ENCODE peak calls at places on chromosomes 13 and 19, in four cellular contexts. T is stomach, H is fibroblast of pulmonary artery, C is A673. B is an unnamed sample.

GRCh38 chr13:46552888-46553520 is at the start of gene LRCH1:
- DNase-seq in H (peak), C (peak), T (peak), B (peak)

GRCh38 chr13:29693297-29693945 is 97.9 kb upstream of the SLC7A1 start:
- DNase-seq in H (no peak), T (peak), C (no peak), B (no peak)

GRCh38 chr13:32791545-32792172 is 205.4 kb downstream of the PDS5B start:
- DNase-seq in T (no peak), H (no peak), C (no peak), B (no peak)

GRCh38 chr13:100573121-100573520 is 15.5 kb downstream of the GGACT start:
- DNase-seq in H (peak), T (peak), C (peak), B (peak)

GRCh38 chr19:58196911-58197616 is 14.2 kb downstream of the ZNF274 start:
- DNase-seq in T (no peak), C (no peak), H (peak), B (no peak)

GRCh38 chr19:12668937-12669271 is 2.3 kb downstream of the WDR83 start:
- DNase-seq in H (peak), T (peak), C (peak), B (peak)

GRCh38 chr19:10701955-10702307 is 692 bp downstream of the QTRT1 start:
- DNase-seq in T (no peak), H (no peak), C (peak), B (no peak)

GRCh38 chr13:44795176-44795575 is 194.1 kb downstream of the NUFIP1 start:
- DNase-seq in T (no peak), C (no peak), H (peak), B (no peak)

GRCh38 chr13:84994582-84994981 is 804.6 kb downstream of the SLITRK6 start:
- DNase-seq in H (no peak), C (no peak), T (no peak), B (no peak)

GRCh38 chr13:33186851-33187250 is 98.7 kb downstream of the STARD13 start:
- DNase-seq in H (peak), C (peak), T (no peak), B (no peak)

GRCh38 chr13:113837554-113838355 is 26.1 kb downstream of the GAS6 start:
- DNase-seq in C (peak), T (peak), H (peak), B (no peak)

GRCh38 chr13:25468330-25469178 is 96.8 kb downstream of the ATP8A2 start:
- DNase-seq in C (peak), T (no peak), H (no peak), B (no peak)

GRCh38 chr13:104843328-104843727 is 1692.1 kb downstream of the EFNB2 start:
- DNase-seq in T (no peak), H (no peak), C (no peak), B (no peak)

GRCh38 chr13:29991343-29991742 is 140.9 kb upstream of the UBL3 start:
- DNase-seq in C (peak), T (no peak), H (peak), B (no peak)

GRCh38 chr13:32731576-32731975 is 145.3 kb downstream of the PDS5B start:
- DNase-seq in H (no peak), C (peak), T (no peak), B (no peak)

GRCh38 chr13:23289917-23290357 is 109.2 kb downstream of the SGCG start:
- DNase-seq in C (peak), T (no peak), H (peak), B (no peak)

GRCh38 chr19:42074513-42075363 is 1.2 kb upstream of the ZNF574 start:
- DNase-seq in C (peak), H (no peak), T (no peak), B (no peak)

GRCh38 chr13:39665763-39666162 is 10.3 kb downstream of the COG6 start:
- DNase-seq in H (no peak), C (no peak), T (no peak), B (no peak)

GRCh38 chr13:30714629-30715028 is 20.7 kb upstream of the ALOX5AP start:
- DNase-seq in C (no peak), H (no peak), T (no peak), B (peak)

GRCh38 chr19:50050406-50051223 is 24.8 kb downstream of the ZNF473 start:
- DNase-seq in C (peak), T (peak), H (peak), B (peak)

GRCh38 chr13:18952225-18953016 is 229.2 kb downstream of the TUBA3C start:
- DNase-seq in T (no peak), H (no peak), C (no peak), B (no peak)

GRCh38 chr19:7505682-7506384 is 10.1 kb upstream of the ZNF358 start:
- DNase-seq in T (no peak), C (no peak), H (no peak), B (no peak)

GRCh38 chr13:23687614-23688013 is 117.4 kb downstream of the TNFRSF19 start:
- DNase-seq in H (no peak), C (no peak), T (no peak), B (no peak)

GRCh38 chr19:30231408-30232318 is 140.5 kb upstream of the ZNF536 start:
- DNase-seq in C (no peak), T (no peak), H (no peak), B (no peak)

GRCh38 chr19:18733196-18733647 is 49.7 kb downstream of the CRTC1 start:
- DNase-seq in H (peak), C (peak), T (peak), B (no peak)

GRCh38 chr13:66994498-66995365 is 235.4 kb downstream of the PCDH9 start:
- DNase-seq in T (no peak), C (no peak), H (no peak), B (no peak)

GRCh38 chr13:68078874-68079273 is 848.7 kb upstream of the PCDH9 start:
- DNase-seq in H (no peak), T (no peak), C (no peak), B (no peak)

GRCh38 chr19:7637374-7638256 is 705 bp downstream of the STXBP2 start:
- DNase-seq in C (no peak), H (peak), T (peak), B (peak)

GRCh38 chr19:13859361-13859880 is 17.5 kb upstream of the NANOS3 start:
- DNase-seq in H (peak), C (peak), T (no peak), B (no peak)

GRCh38 chr19:29965529-29965928 is 23.5 kb downstream of the URI1 start:
- DNase-seq in T (no peak), H (no peak), C (no peak), B (no peak)

GRCh38 chr19:2770055-2771013 is 12.7 kb downstream of the SGTA start:
- DNase-seq in T (no peak), C (no peak), H (peak), B (no peak)

GRCh38 chr19:49875801-49876421 is 1.2 kb downstream of the AKT1S1 start:
- DNase-seq in C (peak), T (no peak), H (no peak), B (no peak)

GRCh38 chr19:50657672-50658437 is 8.6 kb downstream of the C19orf81 start:
- DNase-seq in H (peak), C (peak), T (peak), B (peak)

GRCh38 chr13:113969973-113970611 is 3.8 kb downstream of the C13orf46 start:
- DNase-seq in T (peak), H (no peak), C (no peak), B (peak)

GRCh38 chr13:70842062-70842644 is 733.9 kb upstream of the KLHL1 start:
- DNase-seq in T (no peak), H (no peak), C (no peak), B (no peak)

GRCh38 chr13:45331981-45332830 is 8.8 kb downstream of the TPT1 start:
- DNase-seq in T (no peak), H (peak), C (peak), B (no peak)

GRCh38 chr19:6056282-6056741 is 54.0 kb downstream of the RFX2 start:
- DNase-seq in C (no peak), T (no peak), H (no peak), B (no peak)
- TF ChIP-seq CTCF in C (no peak), T (no peak), H (no peak), B (no peak)

DNA sequence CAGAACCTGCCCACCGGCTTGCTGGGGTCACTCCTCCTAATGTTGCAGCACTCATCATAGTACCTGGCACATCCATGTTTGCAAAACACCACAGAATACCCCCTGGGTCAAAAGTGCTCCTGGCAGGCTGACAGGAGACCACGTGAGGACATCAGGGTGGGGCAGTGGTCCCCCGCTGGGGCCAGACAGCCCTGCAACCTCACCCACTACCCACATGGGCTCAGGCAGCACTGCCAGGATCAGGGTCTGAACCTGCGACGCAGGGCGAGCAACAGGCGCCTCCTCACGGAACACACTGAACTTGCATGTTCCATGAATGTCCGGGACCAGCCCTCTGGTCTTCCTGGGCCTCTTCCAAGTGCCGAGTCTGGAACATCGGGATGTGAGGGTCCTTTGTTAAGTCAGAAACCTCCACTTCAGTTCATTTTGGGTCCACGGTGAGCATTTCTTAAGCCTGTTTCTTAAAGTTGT is 1.4 kb upstream of the SLC7A9 start:
- DNase-seq in H (no peak), C (no peak), T (peak), B (no peak)
- TF ChIP-seq CTCF in H (no peak), C (no peak), T (no peak), B (no peak)

DNA sequence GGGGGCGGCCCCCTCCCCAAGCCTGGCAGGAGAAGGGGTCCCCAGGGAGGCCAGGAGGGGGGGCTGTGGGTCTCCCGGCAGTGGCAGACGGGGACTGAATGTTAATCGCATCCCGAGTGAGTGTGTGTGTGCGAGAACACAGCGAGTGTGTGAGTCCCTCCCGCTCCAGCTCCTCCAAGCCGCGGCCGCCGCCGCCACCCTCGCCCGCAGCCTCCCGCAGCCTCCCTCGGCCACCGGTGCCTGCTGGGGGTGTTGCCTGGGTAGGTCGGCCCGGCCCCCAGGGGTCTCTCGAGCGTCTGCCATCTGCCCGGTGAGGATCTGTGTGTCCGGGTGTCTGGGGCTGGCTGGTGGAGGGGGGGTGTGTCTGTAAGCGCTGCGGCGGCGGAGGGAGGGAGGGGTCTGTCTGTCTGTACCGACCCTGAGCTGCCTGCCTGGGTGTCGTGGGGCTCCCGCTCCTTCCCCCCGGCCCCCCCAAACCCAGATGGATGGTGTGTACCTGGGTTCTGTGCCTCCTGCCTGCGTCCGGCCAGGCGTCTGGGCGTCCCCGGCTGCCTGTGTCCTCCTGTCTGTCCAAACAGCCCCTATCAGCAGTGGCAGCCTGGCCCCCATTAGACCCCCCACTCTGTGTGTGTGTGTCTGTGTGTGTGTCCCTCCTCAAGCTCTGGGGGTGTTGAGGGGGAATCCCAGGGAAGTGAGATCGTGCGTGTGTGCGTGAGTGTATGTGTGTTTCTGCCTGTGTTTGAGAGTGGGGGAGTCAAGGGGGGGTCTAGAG is at the start of gene GRIN2D:
- DNase-seq in T (no peak), C (peak), H (peak), B (no peak)
- TF ChIP-seq CTCF in T (no peak), C (peak), H (no peak), B (no peak)

GRCh38 chr19:38115264-38115802 is 108.7 kb downstream of the DPF1 start:
- DNase-seq in T (no peak), C (no peak), H (no peak), B (no peak)
- TF ChIP-seq CTCF in T (no peak), C (no peak), H (no peak), B (no peak)

DNA sequence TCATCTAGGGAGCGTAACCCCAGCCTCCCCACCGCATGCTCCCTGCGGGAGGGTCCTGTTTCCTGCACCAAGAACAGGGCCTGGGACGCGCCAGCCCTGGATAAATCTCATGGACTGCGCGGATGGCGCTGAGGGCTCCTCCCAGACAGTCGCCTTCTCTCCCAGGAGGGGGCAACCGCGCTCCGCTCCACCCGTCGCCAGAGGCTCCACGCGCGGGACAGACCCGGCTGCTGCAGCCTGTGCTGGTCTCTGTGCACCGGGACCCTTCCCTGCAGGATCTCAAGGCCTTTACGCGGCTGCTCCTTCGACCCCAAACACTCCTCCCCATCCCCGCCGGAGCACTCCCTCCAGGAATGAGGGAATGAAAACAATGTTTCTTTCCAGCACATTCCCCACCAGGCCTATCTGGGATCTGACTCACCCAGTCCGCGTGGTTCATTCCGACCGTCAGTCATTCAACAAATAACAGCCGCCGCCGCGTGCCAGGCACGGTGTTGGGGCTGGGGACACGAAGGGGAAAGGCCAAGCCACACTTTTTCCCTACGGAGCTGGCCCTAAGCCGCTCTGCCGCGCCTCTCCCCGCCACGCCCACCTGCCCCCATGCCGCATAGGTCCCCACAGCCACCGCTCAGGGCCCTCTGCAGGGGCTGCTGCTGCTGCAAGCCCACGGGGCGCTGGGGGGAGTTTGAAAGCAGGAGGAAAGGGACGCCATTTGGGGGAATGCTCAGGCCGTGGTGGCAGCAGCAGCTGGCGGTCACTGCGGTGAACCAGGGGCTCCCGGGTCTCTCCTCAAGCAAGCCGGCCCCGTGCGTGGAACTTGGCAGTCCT is 6.0 kb downstream of the PNMA8B start:
- DNase-seq in C (no peak), H (peak), T (peak), B (no peak)
- TF ChIP-seq CTCF in C (peak), H (peak), T (no peak), B (no peak)